ENCODE peak calls at places on chromosomes 16 and 17, in five cellular contexts. Y, U, J, C and X are unnamed samples.
A peak's percentile ranks its signal among the peaks of the same experiment; 100 is the strongest.

GRCh38 chr17:77645441-77646430 is 312.8 kb upstream of the TNRC6C start:
- DNase-seq in U (no peak), Y (no peak), J (no peak), C (no peak), X (no peak)

GRCh38 chr17:68499587-68499986 is 12.6 kb upstream of the PRKAR1A start:
- DNase-seq in U (no peak), Y (no peak), C (no peak), J (no peak), X (no peak)

GRCh38 chr17:11383157-11383556 is 142.1 kb downstream of the SHISA6 start:
- DNase-seq in J (no peak), C (no peak), Y (no peak), U (no peak), X (no peak)

GRCh38 chr17:57899391-57899790 is 49.5 kb upstream of the MRPS23 start:
- DNase-seq in U (no peak), Y (no peak), C (no peak), J (no peak), X (no peak)

GRCh38 chr17:51500454-51500853 is 240.1 kb downstream of the UTP18 start:
- DNase-seq in Y (no peak), C (no peak), J (no peak), U (no peak), X (no peak)

GRCh38 chr17:35242158-35242804 is 591 bp upstream of the SLFN5 start:
- DNase-seq in U (peak; percentile 37), Y (peak; percentile 32), J (peak; percentile 83), C (peak; percentile 43), X (peak; percentile 85)

GRCh38 chr17:72270530-72270929 is 149.7 kb downstream of the SOX9 start:
- DNase-seq in Y (peak; percentile 3), U (no peak), J (peak; percentile 64), C (no peak), X (no peak)

GRCh38 chr16:81524382-81524781 is 79.8 kb downstream of the CMIP start:
- DNase-seq in C (no peak), Y (no peak), U (no peak), J (no peak), X (no peak)

DNA sequence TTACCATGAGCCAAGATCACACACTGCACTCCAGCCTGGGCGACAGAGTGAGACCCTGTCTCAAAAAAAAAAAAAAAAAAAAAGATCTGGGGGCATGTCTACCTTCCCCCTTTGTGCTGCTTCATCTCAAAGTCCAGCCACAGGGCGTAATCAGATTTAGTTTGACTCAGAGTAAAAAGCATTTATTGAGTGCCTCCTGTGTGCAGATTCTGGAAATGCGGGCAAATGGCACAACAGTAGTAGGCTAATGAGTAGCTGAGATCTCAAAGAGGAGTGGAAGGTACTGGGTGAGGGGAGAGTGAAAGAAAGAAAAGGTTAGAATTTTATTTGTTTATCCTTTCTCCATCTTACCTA is 9.1 kb upstream of the NR1D1 start:
- DNase-seq in Y (no peak), J (no peak), U (no peak), C (no peak), X (no peak)
- TF ChIP-seq CTCF in Y (peak; percentile 19), J (no peak), U (no peak), C (no peak), X (no peak)

DNA sequence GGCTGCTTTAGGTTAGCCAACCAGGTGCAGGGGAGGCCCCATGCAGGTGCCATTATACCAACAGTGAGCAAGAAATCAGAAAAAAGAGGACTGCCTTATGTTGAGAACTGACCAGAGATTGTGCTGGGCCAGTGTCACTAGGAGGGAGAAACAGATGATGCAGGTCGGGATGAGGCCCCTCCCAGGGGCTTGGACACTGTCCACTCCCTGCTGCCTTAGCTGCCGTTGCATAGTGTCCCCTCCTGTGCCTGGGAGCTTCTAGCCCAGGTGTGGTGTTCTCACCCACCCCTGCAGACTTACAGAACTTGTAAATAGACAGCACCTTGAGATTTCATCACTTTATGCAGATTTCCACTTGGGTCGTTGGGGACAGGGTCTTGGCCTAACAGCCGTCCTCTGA is 36.7 kb downstream of the PLD6 start:
- DNase-seq in Y (no peak), C (no peak), J (no peak), U (no peak), X (no peak)
- H3K36me3 ChIP-seq in Y (peaks cover 77% of the 10 kb centered on the region), C (peaks cover 13% of the 10 kb centered on the region), J (peaks cover 13% of the 10 kb centered on the region), U (no peaks in the 10 kb centered on the region), X (peaks cover 84% of the 10 kb centered on the region)

GRCh38 chr17:18257268-18257681 is 1.3 kb downstream of the FLII start:
- DNase-seq in U (no peak), C (no peak), Y (no peak), J (peak; percentile 35), X (no peak)

GRCh38 chr17:18258356-18259038 is at the start of gene FLII:
- DNase-seq in J (peak; percentile 36), C (no peak), Y (peak; percentile 17), U (peak; percentile 48), X (no peak)

GRCh38 chr17:18256776-18257175 is 1.8 kb downstream of the FLII start:
- DNase-seq in C (no peak), Y (no peak), U (no peak), J (no peak), X (no peak)

GRCh38 chr17:18256351-18256750 is 2.2 kb downstream of the FLII start:
- DNase-seq in C (no peak), Y (no peak), U (no peak), J (no peak), X (no peak)

DNA sequence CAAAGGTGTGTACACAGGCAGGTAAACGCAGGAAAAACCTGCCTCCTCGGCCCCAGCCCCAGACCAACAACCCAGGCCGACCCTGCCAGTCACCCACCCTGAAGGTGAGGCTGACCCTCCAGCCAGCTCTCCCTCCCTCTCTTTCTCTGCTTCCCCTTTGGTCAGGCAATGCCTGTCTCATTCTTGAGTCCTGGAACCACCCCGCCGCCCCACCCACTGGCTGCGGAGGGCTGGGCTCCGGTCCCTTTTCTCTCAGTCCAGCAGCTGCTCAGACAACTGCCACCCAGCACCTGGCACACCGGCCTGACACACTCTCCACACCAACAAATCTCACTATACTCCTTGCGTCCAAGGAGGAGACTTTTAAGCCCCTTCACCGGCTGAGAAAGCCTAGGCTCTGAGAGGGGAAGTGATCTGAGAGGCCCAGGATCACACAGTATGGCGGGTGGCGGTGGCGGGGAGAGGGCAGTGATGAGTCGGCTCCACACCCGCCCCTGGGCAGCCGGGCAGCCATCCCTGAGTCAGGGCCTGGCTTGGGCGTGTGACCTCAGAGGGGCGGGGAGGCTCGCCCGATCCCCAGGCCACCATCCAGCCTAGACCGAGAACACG is 687 bp downstream of the FLII start:
- DNase-seq in U (peak; percentile 61), Y (peak; percentile 62), J (peak; percentile 54), C (no peak), X (peak; percentile 91)
- TF ChIP-seq POLR2A in U (no peak), Y (no peak), J (peak; percentile 38), C (no peak), X (no peak)

GRCh38 chr17:56630202-56630601 is 36.7 kb downstream of the NOG start:
- DNase-seq in U (no peak), Y (no peak), C (no peak), J (no peak), X (no peak)

GRCh38 chr17:56624315-56624714 is 30.8 kb downstream of the NOG start:
- DNase-seq in U (no peak), C (no peak), Y (no peak), J (no peak), X (no peak)

GRCh38 chr17:56633681-56634080 is 40.2 kb downstream of the NOG start:
- DNase-seq in C (no peak), U (no peak), J (no peak), Y (no peak), X (no peak)

GRCh38 chr17:56624947-56625346 is 31.4 kb downstream of the NOG start:
- DNase-seq in J (no peak), U (no peak), Y (no peak), C (no peak), X (no peak)

DNA sequence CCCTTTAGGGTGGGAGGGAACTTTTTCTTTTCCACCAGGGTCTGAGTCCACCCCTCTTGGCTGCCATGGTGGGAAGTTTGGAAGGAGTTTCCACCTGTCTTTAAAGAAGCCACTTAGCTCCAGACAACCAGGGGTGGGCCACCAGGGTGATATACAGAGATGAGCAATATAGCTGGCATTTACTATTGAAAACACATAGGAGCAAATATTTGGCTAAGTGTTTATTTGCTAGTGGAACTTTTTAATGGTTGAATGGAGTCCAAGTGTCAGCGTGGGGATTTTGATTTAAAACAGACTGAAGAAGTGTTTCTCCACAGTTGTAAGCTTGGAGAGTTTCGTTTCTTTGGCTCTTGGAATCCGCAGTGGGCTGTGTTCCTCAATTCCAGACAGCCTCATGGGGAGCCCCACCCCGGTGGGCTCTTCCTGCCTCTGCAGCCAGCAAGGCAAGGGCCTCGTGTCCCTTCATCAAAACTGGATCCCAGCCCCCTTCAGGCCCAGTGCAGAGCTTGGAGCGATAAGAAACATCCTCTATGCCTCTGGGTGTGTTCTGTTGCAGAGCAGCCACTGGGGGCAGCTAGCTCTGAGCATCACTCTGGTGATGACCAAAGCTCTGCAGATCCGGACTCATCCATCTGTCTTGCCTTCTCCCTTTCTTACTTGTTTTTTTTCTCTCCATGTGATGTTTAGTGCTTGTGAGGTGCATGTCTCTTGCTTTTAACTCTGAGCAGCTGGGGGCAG is 36.1 kb downstream of the NOG start:
- DNase-seq in U (no peak), C (peak; percentile 29), J (no peak), Y (peak; percentile 37), X (no peak)
- TF ChIP-seq CTCF in U (no peak), C (peak; percentile 72), J (no peak), Y (peak; percentile 46), X (peak; percentile 10)

GRCh38 chr16:50690177-50690576 is 3.2 kb upstream of the NOD2 start:
- DNase-seq in J (no peak), C (no peak), U (no peak), Y (no peak), X (no peak)
- H3K36me3 ChIP-seq in J (no peaks in the 10 kb centered on the region), C (no peaks in the 10 kb centered on the region), U (no peaks in the 10 kb centered on the region), Y (no peaks in the 10 kb centered on the region), X (no peaks in the 10 kb centered on the region)